ENCODE peak calls at places on chromosomes 16 and 17, in seven cellular contexts. Z is prostate gland; O is CD8-positive, alpha-beta T cell; K is RWPE2; A is K562; P is adrenal gland; S is pancreas. I is an unnamed sample.

GRCh38 chr16:81035975-81036750 is 521 bp downstream of the ATMIN start:
- DNase-seq in S (peak; percentile 57), Z (peak; percentile 7), O (peak; percentile 38), K (no peak), A (peak; percentile 70), P (peak; percentile 34), I (peak; percentile 30)

GRCh38 chr17:12927541-12928425 is 90.0 kb downstream of the ELAC2 start:
- DNase-seq in P (peak; percentile 34), K (no peak), O (no peak), Z (no peak), A (no peak), S (no peak), I (no peak)

GRCh38 chr16:22216191-22216831 is 10.2 kb downstream of the EEF2K start:
- DNase-seq in S (no peak), Z (no peak), K (no peak), O (no peak), P (no peak), A (peak; percentile 64), I (no peak)

GRCh38 chr17:21034350-21035235 is 8.2 kb downstream of the USP22 start:
- DNase-seq in A (no peak), K (no peak), O (peak; percentile 33), S (no peak), Z (no peak), P (peak; percentile 63), I (no peak)

GRCh38 chr16:56891685-56892084 is 26.7 kb downstream of the SLC12A3 start:
- DNase-seq in Z (no peak), O (no peak), K (no peak), A (no peak), P (no peak), S (no peak), I (no peak)

GRCh38 chr16:67399218-67399733 is 6.0 kb upstream of the TPPP3 start:
- DNase-seq in O (peak; percentile 37), A (peak; percentile 84), K (no peak), P (peak; percentile 32), S (peak; percentile 47), Z (no peak), I (no peak)

GRCh38 chr17:34736611-34737010 is 157.2 kb downstream of the TMEM132E start:
- DNase-seq in S (no peak), O (no peak), A (no peak), K (no peak), P (no peak), Z (no peak), I (no peak)

GRCh38 chr16:70592106-70592571 is 54.2 kb upstream of the IL34 start:
- DNase-seq in P (peak; percentile 80), A (no peak), S (no peak), K (no peak), O (no peak), Z (no peak), I (no peak)

GRCh38 chr16:72240949-72241348 is 69.0 kb upstream of the PMFBP1 start:
- DNase-seq in Z (no peak), O (no peak), P (no peak), K (no peak), S (no peak), A (no peak), I (no peak)

GRCh38 chr17:7220593-7221280 is 999 bp downstream of the ACADVL start:
- DNase-seq in S (peak; percentile 74), Z (peak; percentile 79), A (no peak), K (no peak), P (peak; percentile 85), O (peak; percentile 61), I (peak; percentile 75)

GRCh38 chr16:75305364-75306101 is 54.1 kb upstream of the BCAR1 start:
- DNase-seq in A (peak; percentile 53), K (peak; percentile 98), P (peak; percentile 92), Z (peak; percentile 90), O (peak; percentile 45), S (peak; percentile 89), I (peak; percentile 97)

GRCh38 chr16:28977703-28978641 is 3.4 kb downstream of the SPNS1 start:
- DNase-seq in S (peak; percentile 20), O (no peak), P (no peak), Z (no peak), A (peak; percentile 58), K (no peak), I (peak; percentile 35)

GRCh38 chr17:67126983-67127382 is 82.6 kb downstream of the CACNG1 start:
- DNase-seq in Z (no peak), K (no peak), S (no peak), O (no peak), P (no peak), A (no peak), I (no peak)

GRCh38 chr17:39927928-39928867 is 666 bp downstream of the LRRC3C start:
- DNase-seq in Z (peak; percentile 34), P (peak; percentile 38), A (peak; percentile 40), K (no peak), O (no peak), S (peak; percentile 51), I (no peak)

GRCh38 chr17:82016875-82017459 is 5.7 kb downstream of the CENPX start:
- DNase-seq in P (no peak), O (no peak), Z (no peak), S (no peak), A (no peak), K (no peak), I (no peak)

GRCh38 chr16:49472598-49472997 is 99.0 kb downstream of the C16orf78 start:
- DNase-seq in A (no peak), Z (no peak), O (no peak), S (no peak), K (no peak), P (no peak), I (no peak)

GRCh38 chr16:74984194-74984669 is 691 bp downstream of the WDR59 start:
- DNase-seq in Z (no peak), P (peak; percentile 41), S (no peak), K (no peak), O (no peak), A (no peak), I (peak; percentile 4)

GRCh38 chr17:63033142-63033541 is 67.1 kb downstream of the TANC2 start:
- DNase-seq in Z (no peak), A (no peak), S (no peak), K (no peak), P (no peak), O (no peak), I (no peak)

GRCh38 chr16:31532120-31532519 is 4.4 kb downstream of the AHSP start:
- DNase-seq in S (no peak), O (no peak), K (no peak), A (no peak), Z (no peak), P (no peak), I (no peak)

GRCh38 chr17:78226752-78227454 is 4.5 kb upstream of the TMEM235 start:
- DNase-seq in S (no peak), P (no peak), K (no peak), O (no peak), A (no peak), Z (no peak), I (no peak)

GRCh38 chr17:50480142-50480764 is 1.6 kb downstream of the RSAD1 start:
- DNase-seq in K (no peak), A (no peak), P (no peak), S (no peak), Z (no peak), O (no peak), I (no peak)

GRCh38 chr16:86403541-86404163 is 106.7 kb upstream of the FOXF1 start:
- DNase-seq in P (no peak), Z (no peak), A (no peak), O (no peak), K (no peak), S (no peak), I (no peak)
- TF ChIP-seq CTCF in P (no peak), Z (no peak), A (peak; percentile 26), O (no peak), K (no peak), S (no peak), I (no peak)

GRCh38 chr16:1157639-1158455 is 4.9 kb downstream of the CACNA1H start:
- DNase-seq in O (no peak), S (no peak), P (no peak), A (no peak), K (no peak), Z (no peak), I (no peak)

GRCh38 chr16:1155353-1156110 is 2.6 kb downstream of the CACNA1H start:
- DNase-seq in K (no peak), P (no peak), Z (no peak), S (no peak), O (no peak), A (no peak), I (no peak)

GRCh38 chr16:1156111-1156982 is 3.4 kb downstream of the CACNA1H start:
- DNase-seq in A (no peak), P (no peak), O (no peak), S (no peak), K (no peak), Z (no peak), I (no peak)

GRCh38 chr16:1158456-1159324 is 5.8 kb downstream of the CACNA1H start:
- DNase-seq in K (no peak), Z (no peak), A (peak; percentile 45), O (no peak), P (peak; percentile 81), S (peak; percentile 51), I (no peak)

GRCh38 chr16:1156983-1157638 is 4.2 kb downstream of the CACNA1H start:
- DNase-seq in Z (no peak), K (no peak), S (no peak), A (no peak), P (no peak), O (no peak), I (no peak)
- H3K27ac ChIP-seq in Z (peak overlapping the region; percentile 87), K (no peak overlapping the region), S (no peak overlapping the region), A (no peak overlapping the region), P (peak overlapping the region; percentile 91), O (no peak overlapping the region), I (no peak overlapping the region)

GRCh38 chr16:69339289-69340094 is at the start of the genes COG8 and NIP7:
- DNase-seq in A (peak; percentile 79), K (peak; percentile 97), S (peak; percentile 97), O (peak; percentile 92), P (peak; percentile 98), Z (peak; percentile 97), I (peak; percentile 93)
- TF ChIP-seq CTCF in A (peak; percentile 84), K (peak; percentile 89), S (peak; percentile 92), O (peak; percentile 85), P (peak; percentile 76), Z (peak; percentile 89), I (peak; percentile 78)

GRCh38 chr17:74197801-74198200 is 5.7 kb upstream of the RPL38 start:
- DNase-seq in Z (no peak), S (no peak), O (no peak), P (no peak), A (no peak), K (no peak), I (no peak)

GRCh38 chr17:74196541-74197310 is 6.8 kb upstream of the RPL38 start:
- DNase-seq in K (no peak), O (no peak), Z (no peak), A (peak; percentile 46), P (no peak), S (no peak), I (no peak)

GRCh38 chr17:74200112-74200511 is 3.4 kb upstream of the RPL38 start:
- DNase-seq in S (no peak), P (no peak), Z (no peak), O (no peak), K (no peak), A (no peak), I (no peak)

GRCh38 chr17:74199306-74200092 is 4.0 kb upstream of the RPL38 start:
- DNase-seq in K (no peak), Z (no peak), O (peak; percentile 60), P (peak; percentile 53), S (peak; percentile 76), A (peak; percentile 81), I (peak; percentile 65)

DNA sequence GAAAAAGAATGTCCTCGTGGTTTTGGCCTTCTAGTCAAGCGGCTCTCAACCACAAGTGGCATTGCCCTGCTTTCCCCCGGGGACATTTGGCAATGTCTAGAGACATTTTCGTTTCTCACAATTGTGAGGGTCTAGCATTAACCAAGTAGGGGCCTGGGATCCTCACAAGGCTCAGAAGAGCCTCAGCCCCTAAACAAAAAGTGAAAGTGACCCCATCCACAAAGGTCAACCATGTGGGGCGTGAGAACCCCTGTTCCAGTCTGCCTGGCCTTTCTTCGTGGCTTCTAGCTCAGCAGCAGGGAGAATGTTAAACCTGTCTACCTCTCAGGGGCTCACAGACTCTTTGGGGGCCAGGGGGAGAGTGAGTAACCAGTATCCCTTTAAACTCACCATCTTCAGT is 4.8 kb upstream of the RPL38 start:
- DNase-seq in O (no peak), A (no peak), Z (no peak), K (no peak), S (no peak), P (no peak), I (no peak)
- H3K27ac ChIP-seq in O (no peak overlapping the region), A (no peak overlapping the region), Z (no peak overlapping the region), K (no peak overlapping the region), S (no peak overlapping the region), P (no peak overlapping the region), I (no peak overlapping the region)

I was measured in RWPE1.